ENCODE peak calls at places on chromosomes 6 and 20, in eight cellular contexts. M is cardiac muscle cell, R is T-helper 17 cell, H is upper lobe of right lung, D is psoas muscle, V is pancreas, X is ovary, G is mucosa of gallbladder. F is an unnamed sample.

GRCh38 chr20:40633123-40633850 is 55.7 kb downstream of the MAFB start:
- DNase-seq in V (no peak), X (no peak), H (no peak), D (no peak), R (no peak), G (no peak), M (no peak), F (no peak)

GRCh38 chr20:16147916-16148315 is 425.3 kb downstream of the KIF16B start:
- DNase-seq in G (no peak), D (no peak), X (no peak), M (no peak), H (no peak), R (no peak), V (no peak), F (no peak)

GRCh38 chr20:44885392-44886275 is at the start of gene YWHAB:
- DNase-seq in H (peak; percentile 100), D (peak; percentile 99), V (peak; percentile 99), M (peak; percentile 99), G (peak; percentile 97), R (peak; percentile 94), X (peak; percentile 98), F (peak; percentile 98)

GRCh38 chr20:50646483-50646996 is 44.8 kb downstream of the RIPOR3 start:
- DNase-seq in R (no peak), M (peak; percentile 78), H (no peak), X (no peak), V (no peak), G (no peak), D (no peak), F (no peak)

GRCh38 chr6:77467038-77467437 is 3.7 kb upstream of the HTR1B start:
- DNase-seq in V (no peak), D (no peak), H (peak; percentile 34), M (peak; percentile 55), G (no peak), R (no peak), X (no peak), F (no peak)

GRCh38 chr6:50586074-50586473 is 127.3 kb upstream of the TFAP2D start:
- DNase-seq in M (no peak), D (no peak), H (no peak), R (no peak), X (no peak), V (no peak), G (no peak), F (no peak)

GRCh38 chr20:41509801-41510200 is 108.4 kb downstream of the CHD6 start:
- DNase-seq in G (peak; percentile 59), R (no peak), V (no peak), H (no peak), D (peak; percentile 81), M (peak; percentile 83), X (peak; percentile 18), F (peak; percentile 81)

GRCh38 chr6:93418113-93418447 is 1.3 kb downstream of the EPHA7 start:
- DNase-seq in H (no peak), G (no peak), D (no peak), X (no peak), V (no peak), R (no peak), M (peak; percentile 3), F (no peak)

GRCh38 chr20:2023151-2023550 is 29.3 kb upstream of the PDYN start:
- DNase-seq in M (no peak), H (no peak), X (no peak), G (no peak), V (no peak), D (no peak), R (no peak), F (no peak)

GRCh38 chr6:156205678-156206077 is 571.5 kb upstream of the ARID1B start:
- DNase-seq in D (no peak), V (no peak), M (no peak), X (no peak), H (no peak), R (no peak), G (no peak), F (no peak)

GRCh38 chr6:169337881-169338445 is 84.3 kb upstream of the THBS2 start:
- DNase-seq in M (no peak), G (no peak), X (no peak), H (no peak), R (no peak), D (no peak), V (no peak), F (no peak)

GRCh38 chr6:138293996-138294395 is 75.7 kb upstream of the PBOV1 start:
- DNase-seq in D (no peak), G (no peak), V (no peak), M (no peak), X (no peak), H (no peak), R (no peak), F (no peak)

GRCh38 chr20:61252601-61253263 is 671 bp downstream of the CDH4 start:
- DNase-seq in R (no peak), G (no peak), M (peak; percentile 35), X (no peak), V (peak; percentile 65), D (no peak), H (no peak), F (no peak)

GRCh38 chr6:166565084-166565651 is 21.3 kb downstream of the RAMACL start:
- DNase-seq in R (no peak), V (no peak), M (peak; percentile 30), X (no peak), D (peak; percentile 74), H (no peak), G (no peak), F (no peak)

GRCh38 chr6:44697333-44697732 is 309.8 kb downstream of the CDC5L start:
- DNase-seq in X (no peak), R (no peak), G (no peak), M (peak; percentile 57), V (no peak), H (no peak), D (peak; percentile 67), F (no peak)

GRCh38 chr20:34397096-34397495 is 34.0 kb downstream of the ITCH start:
- DNase-seq in X (no peak), D (no peak), M (no peak), G (no peak), V (no peak), H (no peak), R (no peak), F (no peak)

GRCh38 chr6:37698264-37699137 is 818 bp upstream of the MDGA1 start:
- DNase-seq in X (peak; percentile 48), D (peak; percentile 61), V (peak; percentile 82), G (peak; percentile 37), R (peak; percentile 44), M (peak; percentile 56), H (peak; percentile 81), F (peak; percentile 57)

GRCh38 chr6:90105766-90106165 is 190.9 kb downstream of the BACH2 start:
- DNase-seq in G (no peak), X (no peak), D (no peak), R (no peak), H (no peak), M (peak; percentile 24), V (no peak), F (no peak)

GRCh38 chr20:6120491-6120988 is 2.3 kb downstream of the FERMT1 start:
- DNase-seq in M (no peak), X (no peak), G (no peak), H (no peak), R (no peak), V (no peak), D (no peak), F (no peak)

GRCh38 chr20:31446084-31446819 is 5.8 kb downstream of the DEFB123 start:
- DNase-seq in D (no peak), V (no peak), H (no peak), R (no peak), M (no peak), X (no peak), G (no peak), F (no peak)

GRCh38 chr6:148760568-148761531 is 14.0 kb downstream of the UST start:
- DNase-seq in H (no peak), R (no peak), V (no peak), X (peak; percentile 71), M (peak; percentile 96), G (peak; percentile 54), D (peak; percentile 91), F (no peak)

GRCh38 chr20:35311409-35311808 is 19.2 kb upstream of the FAM83C start:
- DNase-seq in X (no peak), D (no peak), R (no peak), V (no peak), H (no peak), M (no peak), G (no peak), F (no peak)

GRCh38 chr6:27791182-27791939 is 120.8 kb downstream of the OR2B2 start:
- DNase-seq in M (peak; percentile 83), D (peak; percentile 57), H (no peak), V (no peak), G (peak; percentile 44), R (no peak), X (peak; percentile 83), F (peak; percentile 54)

GRCh38 chr6:80223743-80224212 is 117.3 kb downstream of the BCKDHB start:
- DNase-seq in H (no peak), V (no peak), G (no peak), X (no peak), D (no peak), R (no peak), M (peak; percentile 55), F (no peak)

GRCh38 chr6:52328721-52329120 is 33.2 kb upstream of the PAQR8 start:
- DNase-seq in D (no peak), G (no peak), X (no peak), V (no peak), H (no peak), M (no peak), R (no peak), F (no peak)